ENCODE peak calls at places on chromosomes 3 and 15, in four cellular contexts. G is lung, M is breast epithelium, O is WTC11. H is an unnamed sample.

GRCh38 chr15:51842852-51843737 is 13.6 kb downstream of the TMOD3 start:
- DNase-seq in G (no peak), M (no peak), O (no peak), H (no peak)

GRCh38 chr15:60552224-60552623 is 73.3 kb upstream of the ICE2 start:
- DNase-seq in G (no peak), M (no peak), O (no peak), H (no peak)

GRCh38 chr3:183151716-183152385 is 10.7 kb downstream of the LAMP3 start:
- DNase-seq in G (peak), M (no peak), O (no peak), H (no peak)

GRCh38 chr15:83504365-83504764 is 57.2 kb downstream of the SH3GL3 start:
- DNase-seq in G (no peak), M (no peak), O (no peak), H (no peak)

GRCh38 chr3:169668081-169668956 is 4.8 kb upstream of the MECOM start:
- DNase-seq in G (no peak), M (no peak), O (peak), H (peak)

GRCh38 chr3:65856907-65857306 is 181.8 kb downstream of the MAGI1 start:
- DNase-seq in G (no peak), M (no peak), O (no peak), H (no peak)

GRCh38 chr3:197881601-197882000 is 68.4 kb upstream of the RPL35A start:
- DNase-seq in G (no peak), M (no peak), O (no peak), H (no peak)

GRCh38 chr15:70752142-70752754 is 11.1 kb downstream of the UACA start:
- DNase-seq in G (no peak), M (no peak), O (no peak), H (no peak)

GRCh38 chr3:182786564-182787196 is 6.6 kb upstream of the ATP11B start:
- DNase-seq in G (no peak), M (no peak), O (no peak), H (no peak)

GRCh38 chr3:102673271-102674115 is 238.7 kb downstream of the ZPLD1 start:
- DNase-seq in G (peak), M (peak), O (peak), H (peak)

GRCh38 chr15:47756872-47757271 is 39.6 kb downstream of the SEMA6D start:
- DNase-seq in G (no peak), M (no peak), O (no peak), H (no peak)

GRCh38 chr3:34419801-34420200 is 621.4 kb downstream of the PDCD6IP start:
- DNase-seq in G (no peak), M (no peak), O (peak), H (no peak)

GRCh38 chr15:101535170-101535902 is 45.8 kb upstream of the PCSK6 start:
- DNase-seq in G (peak), M (no peak), O (no peak), H (no peak)

GRCh38 chr3:160125188-160125587 is 100.0 kb upstream of the C3orf80 start:
- DNase-seq in G (no peak), M (no peak), O (no peak), H (no peak)

GRCh38 chr3:29152379-29152778 is 128.5 kb upstream of the RBMS3 start:
- DNase-seq in G (no peak), M (no peak), O (peak), H (no peak)

GRCh38 chr3:22887664-22888291 is 315.3 kb upstream of the UBE2E2 start:
- DNase-seq in G (no peak), M (no peak), O (peak), H (no peak)

GRCh38 chr3:46705022-46705530 is 3.9 kb downstream of the TMIE start:
- DNase-seq in G (peak), M (peak), O (peak), H (peak)

GRCh38 chr3:84959470-84960380 is 936 bp downstream of the CADM2 start:
- DNase-seq in G (no peak), M (no peak), O (peak), H (no peak)

GRCh38 chr15:37028609-37029287 is 71.6 kb downstream of the MEIS2 start:
- DNase-seq in G (no peak), M (no peak), O (no peak), H (no peak)

GRCh38 chr3:196684548-196685407 is 27.3 kb downstream of the CEP19 start:
- DNase-seq in G (peak), M (peak), O (peak), H (peak)

GRCh38 chr15:64067564-64068030 is 21.3 kb upstream of the DAPK2 start:
- DNase-seq in G (peak), M (peak), O (peak), H (peak)

GRCh38 chr3:13792512-13793347 is 87.1 kb downstream of the WNT7A start:
- DNase-seq in G (no peak), M (no peak), O (no peak), H (no peak)

GRCh38 chr3:12662593-12663310 is 1.2 kb downstream of the RAF1 start:
- DNase-seq in G (no peak), M (no peak), O (peak), H (peak)

GRCh38 chr3:66418432-66419052 is 82.3 kb downstream of the LRIG1 start:
- DNase-seq in G (peak), M (peak), O (no peak), H (peak)

GRCh38 chr3:127775398-127776109 is 46.8 kb downstream of the MGLL start:
- DNase-seq in G (no peak), M (no peak), O (no peak), H (no peak)

GRCh38 chr3:163033652-163034051 is 1537.0 kb downstream of the OTOL1 start:
- DNase-seq in G (no peak), M (no peak), O (no peak), H (no peak)

GRCh38 chr3:197378987-197379718 is 80.7 kb upstream of the DLG1 start:
- DNase-seq in G (no peak), M (no peak), O (no peak), H (no peak)

GRCh38 chr3:156626104-156626503 is 48.3 kb upstream of the TIPARP start:
- DNase-seq in G (peak), M (no peak), O (no peak), H (no peak)

GRCh38 chr15:74867562-74868458 is 5.4 kb downstream of the SCAMP2 start:
- DNase-seq in G (no peak), M (peak), O (no peak), H (peak)

GRCh38 chr3:128873623-128874022 is 5.8 kb upstream of the ACAD9 start:
- DNase-seq in G (no peak), M (no peak), O (no peak), H (no peak)

GRCh38 chr15:72473670-72474465 is at the start of gene ARIH1:
- DNase-seq in G (peak), M (peak), O (peak), H (peak)
- TF ChIP-seq CTCF in G (peak), M (no peak), O (no peak), H (no peak)

GRCh38 chr3:87949879-87950208 is 109.0 kb downstream of the CGGBP1 start:
- DNase-seq in G (no peak), M (no peak), O (no peak), H (no peak)
- TF ChIP-seq CTCF in G (no peak), M (no peak), O (no peak), H (no peak)

DNA sequence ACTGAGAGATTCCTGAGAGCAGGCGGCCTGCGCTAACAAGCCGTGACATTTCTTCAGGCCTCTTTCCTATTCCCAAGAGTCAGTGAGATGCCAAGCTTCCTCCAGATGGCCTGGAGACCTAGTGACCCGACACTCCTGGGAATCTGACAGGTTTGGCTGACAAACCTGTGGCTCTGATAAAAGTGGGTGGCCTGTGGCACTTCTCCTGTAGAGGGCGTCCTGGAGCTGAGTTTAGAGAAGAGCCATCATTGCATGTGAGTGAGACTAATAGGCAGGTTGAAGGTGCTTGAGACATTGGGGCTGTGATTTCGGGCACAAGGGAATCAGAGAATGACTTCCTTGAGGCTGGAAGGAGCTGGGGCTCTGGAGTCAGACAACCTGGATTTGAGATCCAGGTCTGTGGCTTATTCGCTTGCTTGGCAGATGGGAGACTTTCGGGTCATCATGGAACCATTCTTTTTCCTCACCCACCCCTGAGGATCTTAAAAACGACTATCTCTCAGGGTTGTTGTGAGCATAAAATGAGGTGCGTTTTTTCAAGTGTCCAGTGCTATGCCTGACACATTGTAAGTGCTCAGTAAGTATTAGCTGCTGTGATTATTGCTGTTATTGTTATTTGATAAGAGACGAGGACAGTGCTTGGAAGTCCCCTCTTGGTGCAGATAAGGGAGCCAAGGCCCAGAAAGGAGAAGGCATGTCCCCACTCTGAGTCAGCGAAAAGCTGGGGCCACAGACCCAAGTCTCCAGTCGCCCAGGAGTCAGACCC is 77.2 kb downstream of the SCN10A start:
- DNase-seq in G (no peak), M (no peak), O (peak), H (no peak)
- TF ChIP-seq CTCF in G (no peak), M (no peak), O (peak), H (no peak)

GRCh38 chr15:81182746-81183402 is 13.8 kb upstream of the IL16 start:
- DNase-seq in G (no peak), M (no peak), O (peak), H (no peak)
- TF ChIP-seq CTCF in G (no peak), M (no peak), O (no peak), H (no peak)

DNA sequence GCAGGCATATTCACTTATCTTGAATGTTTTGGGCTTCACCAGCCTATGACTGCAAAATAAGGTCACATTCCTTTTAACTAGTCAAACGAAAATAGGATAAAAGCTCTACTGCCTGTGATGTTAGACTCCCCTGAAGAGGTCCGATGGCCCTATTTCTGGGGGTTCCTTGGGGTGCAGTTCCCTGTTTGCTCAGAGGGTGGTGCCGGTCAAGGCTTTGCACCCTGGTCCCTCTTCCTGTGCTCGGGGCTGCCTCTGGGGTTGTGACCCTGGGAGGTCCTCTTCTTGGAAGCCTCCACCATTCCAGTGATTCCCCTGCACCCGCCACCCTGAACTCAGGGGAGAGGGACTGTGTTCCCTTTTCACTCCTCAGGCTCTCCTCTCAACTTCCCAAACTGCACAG is 86.7 kb upstream of the ANKRD34C start:
- DNase-seq in G (no peak), M (no peak), O (peak), H (no peak)
- TF ChIP-seq CTCF in G (no peak), M (no peak), O (peak), H (no peak)

GRCh38 chr3:45681846-45682245 is 7.3 kb upstream of the SACM1L start:
- DNase-seq in G (no peak), M (peak), O (no peak), H (no peak)

GRCh38 chr3:45684327-45684892 is 4.8 kb upstream of the SACM1L start:
- DNase-seq in G (no peak), M (no peak), O (peak), H (no peak)

GRCh38 chr3:45682311-45682710 is 6.9 kb upstream of the SACM1L start:
- DNase-seq in G (no peak), M (no peak), O (no peak), H (no peak)

GRCh38 chr3:45683417-45684326 is 5.5 kb upstream of the SACM1L start:
- DNase-seq in G (no peak), M (no peak), O (no peak), H (no peak)

GRCh38 chr3:45682786-45683185 is 6.4 kb upstream of the SACM1L start:
- DNase-seq in G (no peak), M (no peak), O (no peak), H (no peak)
- TF ChIP-seq CTCF in G (no peak), M (no peak), O (no peak), H (no peak)

DNA sequence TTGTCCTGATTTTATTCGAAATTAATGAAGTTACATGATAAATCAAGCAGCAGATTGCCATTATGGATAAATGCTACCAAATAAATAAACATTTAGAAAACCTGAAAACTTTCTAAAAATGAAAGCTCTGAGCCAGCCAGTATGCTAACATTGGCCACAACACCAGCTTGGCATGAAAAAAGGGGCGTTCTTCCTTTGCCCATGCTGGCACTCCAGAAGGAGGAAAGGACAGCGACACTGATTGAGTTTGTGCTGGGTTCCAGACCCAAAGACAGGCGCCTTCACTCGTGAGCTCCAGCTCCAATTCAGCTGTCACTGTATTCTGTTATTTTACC is 5.1 kb downstream of the STIMATE start:
- DNase-seq in G (no peak), M (no peak), O (no peak), H (no peak)
- TF ChIP-seq CTCF in G (no peak), M (no peak), O (no peak), H (no peak)

DNA sequence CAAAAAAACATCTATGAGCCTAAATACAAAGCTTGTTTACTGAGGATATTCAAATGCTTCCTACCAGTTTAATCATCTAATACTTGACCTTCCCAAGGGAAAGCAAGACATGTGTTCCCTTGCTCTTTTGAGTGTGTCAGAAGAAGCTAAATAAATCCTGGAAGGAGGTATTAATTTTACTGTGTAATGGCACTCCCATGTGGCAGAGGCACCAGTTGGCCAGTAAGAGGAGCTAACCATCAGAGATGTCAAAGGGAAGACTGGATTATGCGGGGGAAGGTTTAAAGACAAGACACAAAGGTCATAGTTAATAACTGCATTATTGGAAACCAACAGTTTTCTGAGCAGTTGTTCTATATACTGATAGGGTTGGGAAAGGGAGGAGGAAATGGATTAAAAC is 125.1 kb downstream of the SUCLG2 start:
- DNase-seq in G (no peak), M (no peak), O (no peak), H (no peak)
- TF ChIP-seq CTCF in G (no peak), M (no peak), O (no peak), H (no peak)

GRCh38 chr3:161150001-161150525 is 44.9 kb upstream of the B3GALNT1 start:
- DNase-seq in G (no peak), M (no peak), O (no peak), H (no peak)
- TF ChIP-seq CTCF in G (no peak), M (no peak), O (no peak), H (no peak)